ENCODE peak calls at places on chromosomes 7 and 10, in five cellular contexts. One of them, this sample, is unnamed.

GRCh38 chr7:116731737-116732335 is 59.8 kb downstream of the MET start:
- DNase-seq in neuronal stem cell: no peak
- DNase-seq in GM12891: no peak
- DNase-seq in natural killer cell treated with Interleukin-12 subunit alpha and Interleukin-12 subunit beta and Interleukin-15 and Interleukin-18, amount 100 ng/mL, for 72 hours: no peak
- DNase-seq in activated naive CD4-positive, alpha-beta T cell treated with anti-CD3 and anti-CD28 coated beads for 36 hours: no peak
- DNase-seq in this sample: no peak

GRCh38 chr7:95865716-95866371 is 93.5 kb downstream of the DYNC1I1 start:
- DNase-seq in activated naive CD4-positive, alpha-beta T cell treated with anti-CD3 and anti-CD28 coated beads for 36 hours: no peak
- DNase-seq in GM12891: no peak
- DNase-seq in natural killer cell treated with Interleukin-12 subunit alpha and Interleukin-12 subunit beta and Interleukin-15 and Interleukin-18, amount 100 ng/mL, for 72 hours: no peak
- DNase-seq in neuronal stem cell: peak
- DNase-seq in this sample: no peak

GRCh38 chr10:133384071-133384470 is 5.0 kb downstream of the PAOX start:
- DNase-seq in natural killer cell treated with Interleukin-12 subunit alpha and Interleukin-12 subunit beta and Interleukin-15 and Interleukin-18, amount 100 ng/mL, for 72 hours: no peak
- DNase-seq in neuronal stem cell: no peak
- DNase-seq in activated naive CD4-positive, alpha-beta T cell treated with anti-CD3 and anti-CD28 coated beads for 36 hours: no peak
- DNase-seq in GM12891: no peak
- DNase-seq in this sample: peak

GRCh38 chr7:99624487-99624886 is 7.7 kb downstream of the ZSCAN25 start:
- DNase-seq in GM12891: no peak
- DNase-seq in activated naive CD4-positive, alpha-beta T cell treated with anti-CD3 and anti-CD28 coated beads for 36 hours: peak
- DNase-seq in neuronal stem cell: no peak
- DNase-seq in natural killer cell treated with Interleukin-12 subunit alpha and Interleukin-12 subunit beta and Interleukin-15 and Interleukin-18, amount 100 ng/mL, for 72 hours: peak
- DNase-seq in this sample: no peak

GRCh38 chr7:46247622-46248181 is 326.6 kb upstream of the IGFBP3 start:
- DNase-seq in activated naive CD4-positive, alpha-beta T cell treated with anti-CD3 and anti-CD28 coated beads for 36 hours: no peak
- DNase-seq in neuronal stem cell: no peak
- DNase-seq in natural killer cell treated with Interleukin-12 subunit alpha and Interleukin-12 subunit beta and Interleukin-15 and Interleukin-18, amount 100 ng/mL, for 72 hours: no peak
- DNase-seq in GM12891: no peak
- DNase-seq in this sample: no peak

GRCh38 chr7:6476596-6477374 is 29.0 kb upstream of the DAGLB start:
- DNase-seq in GM12891: no peak
- DNase-seq in neuronal stem cell: no peak
- DNase-seq in activated naive CD4-positive, alpha-beta T cell treated with anti-CD3 and anti-CD28 coated beads for 36 hours: no peak
- DNase-seq in natural killer cell treated with Interleukin-12 subunit alpha and Interleukin-12 subunit beta and Interleukin-15 and Interleukin-18, amount 100 ng/mL, for 72 hours: no peak
- DNase-seq in this sample: peak

GRCh38 chr7:157782041-157782440 is 445.2 kb downstream of the DNAJB6 start:
- DNase-seq in neuronal stem cell: no peak
- DNase-seq in natural killer cell treated with Interleukin-12 subunit alpha and Interleukin-12 subunit beta and Interleukin-15 and Interleukin-18, amount 100 ng/mL, for 72 hours: no peak
- DNase-seq in GM12891: no peak
- DNase-seq in activated naive CD4-positive, alpha-beta T cell treated with anti-CD3 and anti-CD28 coated beads for 36 hours: no peak
- DNase-seq in this sample: no peak

GRCh38 chr10:35127289-35127891 is 744 bp downstream of the CREM start:
- DNase-seq in GM12891: no peak
- DNase-seq in neuronal stem cell: peak
- DNase-seq in activated naive CD4-positive, alpha-beta T cell treated with anti-CD3 and anti-CD28 coated beads for 36 hours: peak
- DNase-seq in natural killer cell treated with Interleukin-12 subunit alpha and Interleukin-12 subunit beta and Interleukin-15 and Interleukin-18, amount 100 ng/mL, for 72 hours: peak
- DNase-seq in this sample: peak

GRCh38 chr7:721619-722248 is 4.8 kb upstream of the DNAAF5 start:
- DNase-seq in neuronal stem cell: no peak
- DNase-seq in natural killer cell treated with Interleukin-12 subunit alpha and Interleukin-12 subunit beta and Interleukin-15 and Interleukin-18, amount 100 ng/mL, for 72 hours: no peak
- DNase-seq in activated naive CD4-positive, alpha-beta T cell treated with anti-CD3 and anti-CD28 coated beads for 36 hours: no peak
- DNase-seq in GM12891: no peak
- DNase-seq in this sample: no peak

GRCh38 chr10:3045471-3046209 is 21.7 kb upstream of the PFKP start:
- DNase-seq in GM12891: no peak
- DNase-seq in neuronal stem cell: peak
- DNase-seq in natural killer cell treated with Interleukin-12 subunit alpha and Interleukin-12 subunit beta and Interleukin-15 and Interleukin-18, amount 100 ng/mL, for 72 hours: no peak
- DNase-seq in activated naive CD4-positive, alpha-beta T cell treated with anti-CD3 and anti-CD28 coated beads for 36 hours: no peak
- DNase-seq in this sample: no peak

GRCh38 chr7:35258125-35258890 is 4.4 kb upstream of the TBX20 start:
- DNase-seq in GM12891: no peak
- DNase-seq in activated naive CD4-positive, alpha-beta T cell treated with anti-CD3 and anti-CD28 coated beads for 36 hours: no peak
- DNase-seq in neuronal stem cell: no peak
- DNase-seq in natural killer cell treated with Interleukin-12 subunit alpha and Interleukin-12 subunit beta and Interleukin-15 and Interleukin-18, amount 100 ng/mL, for 72 hours: no peak
- DNase-seq in this sample: no peak

GRCh38 chr7:27560706-27561235 is 101.9 kb downstream of the HIBADH start:
- DNase-seq in neuronal stem cell: no peak
- DNase-seq in GM12891: no peak
- DNase-seq in natural killer cell treated with Interleukin-12 subunit alpha and Interleukin-12 subunit beta and Interleukin-15 and Interleukin-18, amount 100 ng/mL, for 72 hours: no peak
- DNase-seq in activated naive CD4-positive, alpha-beta T cell treated with anti-CD3 and anti-CD28 coated beads for 36 hours: no peak
- DNase-seq in this sample: no peak

GRCh38 chr10:73859441-73860049 is 14.8 kb downstream of the CAMK2G start:
- DNase-seq in GM12891: peak
- DNase-seq in neuronal stem cell: no peak
- DNase-seq in natural killer cell treated with Interleukin-12 subunit alpha and Interleukin-12 subunit beta and Interleukin-15 and Interleukin-18, amount 100 ng/mL, for 72 hours: no peak
- DNase-seq in activated naive CD4-positive, alpha-beta T cell treated with anti-CD3 and anti-CD28 coated beads for 36 hours: peak
- DNase-seq in this sample: no peak

GRCh38 chr10:31581741-31582323 is 262.8 kb downstream of the ZEB1 start:
- DNase-seq in natural killer cell treated with Interleukin-12 subunit alpha and Interleukin-12 subunit beta and Interleukin-15 and Interleukin-18, amount 100 ng/mL, for 72 hours: no peak
- DNase-seq in activated naive CD4-positive, alpha-beta T cell treated with anti-CD3 and anti-CD28 coated beads for 36 hours: no peak
- DNase-seq in neuronal stem cell: no peak
- DNase-seq in GM12891: peak
- DNase-seq in this sample: peak

GRCh38 chr10:75295901-75296441 is 60.2 kb upstream of the COMTD1 start:
- DNase-seq in activated naive CD4-positive, alpha-beta T cell treated with anti-CD3 and anti-CD28 coated beads for 36 hours: no peak
- DNase-seq in neuronal stem cell: no peak
- DNase-seq in GM12891: no peak
- DNase-seq in natural killer cell treated with Interleukin-12 subunit alpha and Interleukin-12 subunit beta and Interleukin-15 and Interleukin-18, amount 100 ng/mL, for 72 hours: no peak
- DNase-seq in this sample: peak

GRCh38 chr10:72146559-72147323 is 58.4 kb upstream of the SPOCK2 start:
- DNase-seq in neuronal stem cell: no peak
- DNase-seq in GM12891: no peak
- DNase-seq in activated naive CD4-positive, alpha-beta T cell treated with anti-CD3 and anti-CD28 coated beads for 36 hours: no peak
- DNase-seq in natural killer cell treated with Interleukin-12 subunit alpha and Interleukin-12 subunit beta and Interleukin-15 and Interleukin-18, amount 100 ng/mL, for 72 hours: no peak
- DNase-seq in this sample: no peak

GRCh38 chr7:16646427-16647081 is 573 bp downstream of the BZW2 start:
- DNase-seq in activated naive CD4-positive, alpha-beta T cell treated with anti-CD3 and anti-CD28 coated beads for 36 hours: peak
- DNase-seq in neuronal stem cell: no peak
- DNase-seq in GM12891: no peak
- DNase-seq in natural killer cell treated with Interleukin-12 subunit alpha and Interleukin-12 subunit beta and Interleukin-15 and Interleukin-18, amount 100 ng/mL, for 72 hours: no peak
- DNase-seq in this sample: no peak

GRCh38 chr7:98831641-98832221 is 38.1 kb downstream of the TMEM130 start:
- DNase-seq in activated naive CD4-positive, alpha-beta T cell treated with anti-CD3 and anti-CD28 coated beads for 36 hours: peak
- DNase-seq in natural killer cell treated with Interleukin-12 subunit alpha and Interleukin-12 subunit beta and Interleukin-15 and Interleukin-18, amount 100 ng/mL, for 72 hours: no peak
- DNase-seq in neuronal stem cell: no peak
- DNase-seq in GM12891: no peak
- DNase-seq in this sample: no peak

GRCh38 chr10:90846746-90847145 is 11.1 kb downstream of the HTR7 start:
- DNase-seq in neuronal stem cell: no peak
- DNase-seq in GM12891: no peak
- DNase-seq in natural killer cell treated with Interleukin-12 subunit alpha and Interleukin-12 subunit beta and Interleukin-15 and Interleukin-18, amount 100 ng/mL, for 72 hours: no peak
- DNase-seq in activated naive CD4-positive, alpha-beta T cell treated with anti-CD3 and anti-CD28 coated beads for 36 hours: no peak
- DNase-seq in this sample: no peak

GRCh38 chr7:45689011-45689796 is 115.0 kb downstream of the ADCY1 start:
- DNase-seq in natural killer cell treated with Interleukin-12 subunit alpha and Interleukin-12 subunit beta and Interleukin-15 and Interleukin-18, amount 100 ng/mL, for 72 hours: no peak
- DNase-seq in GM12891: no peak
- DNase-seq in neuronal stem cell: no peak
- DNase-seq in activated naive CD4-positive, alpha-beta T cell treated with anti-CD3 and anti-CD28 coated beads for 36 hours: no peak
- DNase-seq in this sample: no peak

GRCh38 chr7:34191766-34192550 is 286.6 kb downstream of the BMPER start:
- DNase-seq in activated naive CD4-positive, alpha-beta T cell treated with anti-CD3 and anti-CD28 coated beads for 36 hours: no peak
- DNase-seq in natural killer cell treated with Interleukin-12 subunit alpha and Interleukin-12 subunit beta and Interleukin-15 and Interleukin-18, amount 100 ng/mL, for 72 hours: no peak
- DNase-seq in GM12891: no peak
- DNase-seq in neuronal stem cell: peak
- DNase-seq in this sample: no peak

GRCh38 chr7:100895956-100896742 is 461 bp upstream of the ACHE start:
- DNase-seq in neuronal stem cell: no peak
- DNase-seq in natural killer cell treated with Interleukin-12 subunit alpha and Interleukin-12 subunit beta and Interleukin-15 and Interleukin-18, amount 100 ng/mL, for 72 hours: no peak
- DNase-seq in GM12891: no peak
- DNase-seq in activated naive CD4-positive, alpha-beta T cell treated with anti-CD3 and anti-CD28 coated beads for 36 hours: no peak
- DNase-seq in this sample: peak